ENCODE peak calls at places on chromosomes 4 and X, in ten cellular contexts. F is kidney glomerular epithelial cell; N is stimulated activated CD8-positive, alpha-beta memory T cell treated with anti-CD3 and anti-CD28 coated beads, Interleukin-15, amount 100 ng/mL, for 24 hours; L is brain pericyte; W is sciatic nerve; Q is astrocyte; H is GM13977; V is pancreas; G is stimulated activated CD4-positive, alpha-beta T cell treated with anti-CD3 and anti-CD28 coated beads, TNF-alpha, amount 100 ng/mL, for 48 hours; D is CD8-positive, alpha-beta T cell. I is an unnamed sample.

GRCh38 chr4:180664766-180665368 is 1578.3 kb upstream of the TENM3 start:
- DNase-seq in F (peak), N (no peak), L (peak), W (peak), Q (peak), H (peak), V (peak), G (peak), D (peak), I (peak)

GRCh38 chr4:176953021-176953420 is 160.3 kb upstream of the VEGFC start:
- DNase-seq in F (no peak), N (no peak), L (no peak), W (no peak), Q (no peak), H (no peak), V (no peak), G (no peak), D (no peak), I (no peak)

GRCh38 chr4:12472082-12472481 is 1012.1 kb downstream of the RAB28 start:
- DNase-seq in F (no peak), N (no peak), L (no peak), W (no peak), Q (no peak), H (no peak), V (no peak), G (no peak), D (no peak), I (no peak)

GRCh38 chrX:39813631-39814246 is 284.0 kb downstream of the BCOR start:
- DNase-seq in F (no peak), N (no peak), L (peak), W (no peak), Q (peak), H (no peak), V (peak), G (no peak), D (no peak), I (peak)

GRCh38 chrX:46840946-46841740 is 4.3 kb downstream of the RP2 start:
- DNase-seq in F (no peak), N (no peak), L (no peak), W (no peak), Q (no peak), H (no peak), V (no peak), G (no peak), D (no peak), I (no peak)

GRCh38 chrX:41382699-41383645 is 49.0 kb downstream of the DDX3X start:
- DNase-seq in F (no peak), N (no peak), L (peak), W (no peak), Q (peak), H (no peak), V (no peak), G (no peak), D (no peak), I (no peak)

GRCh38 chrX:15856580-15856979 is 2.0 kb upstream of the AP1S2 start:
- DNase-seq in F (no peak), N (no peak), L (no peak), W (no peak), Q (no peak), H (no peak), V (no peak), G (no peak), D (no peak), I (no peak)

GRCh38 chr4:53721276-53721675 is 130.0 kb upstream of the LNX1 start:
- DNase-seq in F (no peak), N (no peak), L (no peak), W (no peak), Q (no peak), H (no peak), V (no peak), G (no peak), D (no peak), I (no peak)

GRCh38 chr4:1411436-1412375 is 5.5 kb upstream of the NKX1-1 start:
- DNase-seq in F (no peak), N (no peak), L (no peak), W (no peak), Q (no peak), H (peak), V (no peak), G (no peak), D (no peak), I (no peak)

GRCh38 chrX:80285131-80285773 is 135.0 kb upstream of the TENT5D start:
- DNase-seq in F (no peak), N (no peak), L (no peak), W (no peak), Q (no peak), H (peak), V (no peak), G (no peak), D (no peak), I (no peak)

GRCh38 chr4:112141366-112142138 is 3.7 kb upstream of the FAM241A start:
- DNase-seq in F (no peak), N (no peak), L (no peak), W (no peak), Q (no peak), H (no peak), V (no peak), G (no peak), D (no peak), I (no peak)

GRCh38 chrX:45888518-45888917 is 656.7 kb downstream of the ZNF674 start:
- DNase-seq in F (no peak), N (no peak), L (no peak), W (no peak), Q (no peak), H (no peak), V (no peak), G (no peak), D (no peak), I (no peak)

GRCh38 chr4:82711158-82711785 is 87.3 kb downstream of the SCD5 start:
- DNase-seq in F (no peak), N (no peak), L (no peak), W (no peak), Q (no peak), H (no peak), V (no peak), G (no peak), D (no peak), I (no peak)

GRCh38 chr4:21827575-21827974 is 121.0 kb downstream of the KCNIP4 start:
- DNase-seq in F (no peak), N (no peak), L (no peak), W (no peak), Q (peak), H (no peak), V (no peak), G (no peak), D (no peak), I (no peak)

GRCh38 chr4:170729897-170730296 is 640.1 kb upstream of the AADAT start:
- DNase-seq in F (no peak), N (no peak), L (no peak), W (no peak), Q (no peak), H (no peak), V (no peak), G (no peak), D (no peak), I (no peak)

GRCh38 chr4:158411180-158411721 is 110.4 kb upstream of the RXFP1 start:
- DNase-seq in F (no peak), N (no peak), L (peak), W (no peak), Q (no peak), H (no peak), V (no peak), G (no peak), D (no peak), I (no peak)

GRCh38 chr4:41192136-41192535 is 22.2 kb downstream of the APBB2 start:
- DNase-seq in F (no peak), N (no peak), L (no peak), W (no peak), Q (peak), H (no peak), V (no peak), G (no peak), D (no peak), I (no peak)